ENCODE peak calls at places on chromosome 5, in six cellular contexts. One of them, this sample, is unnamed.

GRCh38 chr5:17732351-17732923 is 98.2 kb downstream of the TAF11L14 start:
- DNase-seq in heart right ventricle: no peak
- DNase-seq in H4: no peak
- DNase-seq in activated T-cell treated with anti-CD3 and anti-CD28 coated beads, Interleukin-2, amount 50 U/mL, for 72 hours: no peak
- DNase-seq in skeletal muscle cell: no peak
- DNase-seq in activated CD8-positive, alpha-beta memory T cell treated with anti-CD3 and anti-CD28 coated beads for 4 hours: no peak
- DNase-seq in this sample: no peak

GRCh38 chr5:128770907-128771306 is 194.4 kb upstream of the SLC27A6 start:
- DNase-seq in skeletal muscle cell: no peak
- DNase-seq in activated T-cell treated with anti-CD3 and anti-CD28 coated beads, Interleukin-2, amount 50 U/mL, for 72 hours: no peak
- DNase-seq in heart right ventricle: no peak
- DNase-seq in H4: no peak
- DNase-seq in activated CD8-positive, alpha-beta memory T cell treated with anti-CD3 and anti-CD28 coated beads for 4 hours: no peak
- DNase-seq in this sample: no peak

GRCh38 chr5:72511371-72512178 is 4.4 kb upstream of the ZNF366 start:
- DNase-seq in skeletal muscle cell: no peak
- DNase-seq in heart right ventricle: no peak
- DNase-seq in activated T-cell treated with anti-CD3 and anti-CD28 coated beads, Interleukin-2, amount 50 U/mL, for 72 hours: no peak
- DNase-seq in activated CD8-positive, alpha-beta memory T cell treated with anti-CD3 and anti-CD28 coated beads for 4 hours: no peak
- DNase-seq in H4: peak
- DNase-seq in this sample: no peak

GRCh38 chr5:52705720-52706119 is 82.0 kb upstream of the ITGA1 start:
- DNase-seq in activated CD8-positive, alpha-beta memory T cell treated with anti-CD3 and anti-CD28 coated beads for 4 hours: no peak
- DNase-seq in heart right ventricle: no peak
- DNase-seq in H4: no peak
- DNase-seq in skeletal muscle cell: no peak
- DNase-seq in activated T-cell treated with anti-CD3 and anti-CD28 coated beads, Interleukin-2, amount 50 U/mL, for 72 hours: no peak
- DNase-seq in this sample: no peak

GRCh38 chr5:79561525-79561893 is 47.6 kb upstream of the HOMER1 start:
- DNase-seq in heart right ventricle: no peak
- DNase-seq in activated T-cell treated with anti-CD3 and anti-CD28 coated beads, Interleukin-2, amount 50 U/mL, for 72 hours: peak
- DNase-seq in skeletal muscle cell: no peak
- DNase-seq in activated CD8-positive, alpha-beta memory T cell treated with anti-CD3 and anti-CD28 coated beads for 4 hours: no peak
- DNase-seq in H4: no peak
- DNase-seq in this sample: no peak

GRCh38 chr5:153895266-153895665 is 143.4 kb downstream of the FAM114A2 start:
- DNase-seq in skeletal muscle cell: no peak
- DNase-seq in activated CD8-positive, alpha-beta memory T cell treated with anti-CD3 and anti-CD28 coated beads for 4 hours: no peak
- DNase-seq in H4: no peak
- DNase-seq in activated T-cell treated with anti-CD3 and anti-CD28 coated beads, Interleukin-2, amount 50 U/mL, for 72 hours: no peak
- DNase-seq in heart right ventricle: no peak
- DNase-seq in this sample: no peak

GRCh38 chr5:8756498-8757084 is 789.3 kb downstream of the SEMA5A start:
- DNase-seq in heart right ventricle: no peak
- DNase-seq in activated T-cell treated with anti-CD3 and anti-CD28 coated beads, Interleukin-2, amount 50 U/mL, for 72 hours: peak
- DNase-seq in H4: peak
- DNase-seq in skeletal muscle cell: peak
- DNase-seq in activated CD8-positive, alpha-beta memory T cell treated with anti-CD3 and anti-CD28 coated beads for 4 hours: no peak
- DNase-seq in this sample: no peak

GRCh38 chr5:179668404-179668803 is 12.4 kb downstream of the CBY3 start:
- DNase-seq in activated CD8-positive, alpha-beta memory T cell treated with anti-CD3 and anti-CD28 coated beads for 4 hours: no peak
- DNase-seq in heart right ventricle: no peak
- DNase-seq in activated T-cell treated with anti-CD3 and anti-CD28 coated beads, Interleukin-2, amount 50 U/mL, for 72 hours: peak
- DNase-seq in H4: peak
- DNase-seq in skeletal muscle cell: no peak
- DNase-seq in this sample: peak

GRCh38 chr5:142540774-142541466 is 145.0 kb downstream of the FGF1 start:
- DNase-seq in heart right ventricle: peak
- DNase-seq in H4: no peak
- DNase-seq in activated CD8-positive, alpha-beta memory T cell treated with anti-CD3 and anti-CD28 coated beads for 4 hours: no peak
- DNase-seq in skeletal muscle cell: peak
- DNase-seq in activated T-cell treated with anti-CD3 and anti-CD28 coated beads, Interleukin-2, amount 50 U/mL, for 72 hours: no peak
- DNase-seq in this sample: peak

GRCh38 chr5:88488566-88488965 is 219.9 kb upstream of the TMEM161B start:
- DNase-seq in activated CD8-positive, alpha-beta memory T cell treated with anti-CD3 and anti-CD28 coated beads for 4 hours: no peak
- DNase-seq in heart right ventricle: no peak
- DNase-seq in H4: no peak
- DNase-seq in skeletal muscle cell: no peak
- DNase-seq in activated T-cell treated with anti-CD3 and anti-CD28 coated beads, Interleukin-2, amount 50 U/mL, for 72 hours: no peak
- DNase-seq in this sample: no peak

GRCh38 chr5:60883229-60883628 is 39.2 kb upstream of the ELOVL7 start:
- DNase-seq in activated T-cell treated with anti-CD3 and anti-CD28 coated beads, Interleukin-2, amount 50 U/mL, for 72 hours: no peak
- DNase-seq in H4: no peak
- DNase-seq in heart right ventricle: no peak
- DNase-seq in activated CD8-positive, alpha-beta memory T cell treated with anti-CD3 and anti-CD28 coated beads for 4 hours: no peak
- DNase-seq in skeletal muscle cell: no peak
- DNase-seq in this sample: no peak

GRCh38 chr5:136141561-136141960 is 8.9 kb downstream of the SMAD5 start:
- DNase-seq in heart right ventricle: no peak
- DNase-seq in H4: no peak
- DNase-seq in skeletal muscle cell: no peak
- DNase-seq in activated CD8-positive, alpha-beta memory T cell treated with anti-CD3 and anti-CD28 coated beads for 4 hours: no peak
- DNase-seq in activated T-cell treated with anti-CD3 and anti-CD28 coated beads, Interleukin-2, amount 50 U/mL, for 72 hours: no peak
- DNase-seq in this sample: no peak

GRCh38 chr5:55004728-55005127 is 19.3 kb upstream of the GZMK start:
- DNase-seq in activated T-cell treated with anti-CD3 and anti-CD28 coated beads, Interleukin-2, amount 50 U/mL, for 72 hours: no peak
- DNase-seq in activated CD8-positive, alpha-beta memory T cell treated with anti-CD3 and anti-CD28 coated beads for 4 hours: no peak
- DNase-seq in H4: no peak
- DNase-seq in heart right ventricle: no peak
- DNase-seq in skeletal muscle cell: peak
- DNase-seq in this sample: no peak

GRCh38 chr5:77881528-77881927 is 105.4 kb upstream of the TBCA start:
- DNase-seq in heart right ventricle: no peak
- DNase-seq in activated T-cell treated with anti-CD3 and anti-CD28 coated beads, Interleukin-2, amount 50 U/mL, for 72 hours: no peak
- DNase-seq in activated CD8-positive, alpha-beta memory T cell treated with anti-CD3 and anti-CD28 coated beads for 4 hours: no peak
- DNase-seq in H4: no peak
- DNase-seq in skeletal muscle cell: no peak
- DNase-seq in this sample: no peak

GRCh38 chr5:176364765-176365662 is at the start of gene ARL10:
- DNase-seq in activated CD8-positive, alpha-beta memory T cell treated with anti-CD3 and anti-CD28 coated beads for 4 hours: peak
- DNase-seq in H4: no peak
- DNase-seq in activated T-cell treated with anti-CD3 and anti-CD28 coated beads, Interleukin-2, amount 50 U/mL, for 72 hours: peak
- DNase-seq in skeletal muscle cell: peak
- DNase-seq in heart right ventricle: peak
- DNase-seq in this sample: no peak

GRCh38 chr5:61298580-61298979 is 33.5 kb upstream of the ZSWIM6 start:
- DNase-seq in skeletal muscle cell: no peak
- DNase-seq in activated T-cell treated with anti-CD3 and anti-CD28 coated beads, Interleukin-2, amount 50 U/mL, for 72 hours: no peak
- DNase-seq in activated CD8-positive, alpha-beta memory T cell treated with anti-CD3 and anti-CD28 coated beads for 4 hours: no peak
- DNase-seq in H4: no peak
- DNase-seq in heart right ventricle: no peak
- DNase-seq in this sample: no peak

GRCh38 chr5:74682636-74683035 is 2.4 kb upstream of the HEXB start:
- DNase-seq in activated T-cell treated with anti-CD3 and anti-CD28 coated beads, Interleukin-2, amount 50 U/mL, for 72 hours: no peak
- DNase-seq in skeletal muscle cell: no peak
- DNase-seq in H4: no peak
- DNase-seq in activated CD8-positive, alpha-beta memory T cell treated with anti-CD3 and anti-CD28 coated beads for 4 hours: no peak
- DNase-seq in heart right ventricle: no peak
- DNase-seq in this sample: no peak

GRCh38 chr5:87829214-87829551 is 416.5 kb upstream of the CCNH start:
- DNase-seq in activated CD8-positive, alpha-beta memory T cell treated with anti-CD3 and anti-CD28 coated beads for 4 hours: no peak
- DNase-seq in heart right ventricle: peak
- DNase-seq in skeletal muscle cell: peak
- DNase-seq in activated T-cell treated with anti-CD3 and anti-CD28 coated beads, Interleukin-2, amount 50 U/mL, for 72 hours: no peak
- DNase-seq in H4: peak
- DNase-seq in this sample: no peak

GRCh38 chr5:172564187-172564586 is 76.9 kb upstream of the NEURL1B start:
- DNase-seq in activated CD8-positive, alpha-beta memory T cell treated with anti-CD3 and anti-CD28 coated beads for 4 hours: no peak
- DNase-seq in activated T-cell treated with anti-CD3 and anti-CD28 coated beads, Interleukin-2, amount 50 U/mL, for 72 hours: no peak
- DNase-seq in H4: no peak
- DNase-seq in heart right ventricle: no peak
- DNase-seq in skeletal muscle cell: no peak
- DNase-seq in this sample: no peak

GRCh38 chr5:31096238-31096865 is 97.1 kb upstream of the CDH6 start:
- DNase-seq in H4: peak
- DNase-seq in activated CD8-positive, alpha-beta memory T cell treated with anti-CD3 and anti-CD28 coated beads for 4 hours: no peak
- DNase-seq in skeletal muscle cell: no peak
- DNase-seq in heart right ventricle: no peak
- DNase-seq in activated T-cell treated with anti-CD3 and anti-CD28 coated beads, Interleukin-2, amount 50 U/mL, for 72 hours: no peak
- DNase-seq in this sample: no peak

GRCh38 chr5:75337366-75338021 is 474 bp downstream of the HMGCR start:
- DNase-seq in skeletal muscle cell: no peak
- DNase-seq in H4: peak
- DNase-seq in activated CD8-positive, alpha-beta memory T cell treated with anti-CD3 and anti-CD28 coated beads for 4 hours: no peak
- DNase-seq in activated T-cell treated with anti-CD3 and anti-CD28 coated beads, Interleukin-2, amount 50 U/mL, for 72 hours: peak
- DNase-seq in heart right ventricle: no peak
- DNase-seq in this sample: no peak

GRCh38 chr5:10420468-10420867 is 21.2 kb upstream of the ROPN1L start:
- DNase-seq in heart right ventricle: no peak
- DNase-seq in H4: no peak
- DNase-seq in skeletal muscle cell: no peak
- DNase-seq in activated CD8-positive, alpha-beta memory T cell treated with anti-CD3 and anti-CD28 coated beads for 4 hours: no peak
- DNase-seq in activated T-cell treated with anti-CD3 and anti-CD28 coated beads, Interleukin-2, amount 50 U/mL, for 72 hours: no peak
- DNase-seq in this sample: no peak

GRCh38 chr5:33894566-33894965 is 2.8 kb upstream of the ADAMTS12 start:
- DNase-seq in heart right ventricle: no peak
- DNase-seq in activated CD8-positive, alpha-beta memory T cell treated with anti-CD3 and anti-CD28 coated beads for 4 hours: no peak
- DNase-seq in activated T-cell treated with anti-CD3 and anti-CD28 coated beads, Interleukin-2, amount 50 U/mL, for 72 hours: no peak
- DNase-seq in skeletal muscle cell: peak
- DNase-seq in H4: peak
- DNase-seq in this sample: no peak

GRCh38 chr5:6823996-6824395 is 110.8 kb downstream of the TENT4A start:
- DNase-seq in heart right ventricle: no peak
- DNase-seq in activated CD8-positive, alpha-beta memory T cell treated with anti-CD3 and anti-CD28 coated beads for 4 hours: no peak
- DNase-seq in skeletal muscle cell: no peak
- DNase-seq in activated T-cell treated with anti-CD3 and anti-CD28 coated beads, Interleukin-2, amount 50 U/mL, for 72 hours: no peak
- DNase-seq in H4: no peak
- DNase-seq in this sample: no peak

GRCh38 chr5:17248999-17249634 is 31.7 kb downstream of the BASP1 start:
- DNase-seq in activated CD8-positive, alpha-beta memory T cell treated with anti-CD3 and anti-CD28 coated beads for 4 hours: no peak
- DNase-seq in activated T-cell treated with anti-CD3 and anti-CD28 coated beads, Interleukin-2, amount 50 U/mL, for 72 hours: no peak
- DNase-seq in H4: peak
- DNase-seq in skeletal muscle cell: peak
- DNase-seq in heart right ventricle: no peak
- DNase-seq in this sample: peak

GRCh38 chr5:41193462-41194166 is 19.7 kb downstream of the C6 start:
- DNase-seq in heart right ventricle: peak
- DNase-seq in H4: peak
- DNase-seq in activated T-cell treated with anti-CD3 and anti-CD28 coated beads, Interleukin-2, amount 50 U/mL, for 72 hours: no peak
- DNase-seq in activated CD8-positive, alpha-beta memory T cell treated with anti-CD3 and anti-CD28 coated beads for 4 hours: no peak
- DNase-seq in skeletal muscle cell: peak
- DNase-seq in this sample: no peak

GRCh38 chr5:16809816-16810502 is 126.1 kb downstream of the MYO10 start:
- DNase-seq in skeletal muscle cell: peak
- DNase-seq in H4: peak
- DNase-seq in activated CD8-positive, alpha-beta memory T cell treated with anti-CD3 and anti-CD28 coated beads for 4 hours: no peak
- DNase-seq in activated T-cell treated with anti-CD3 and anti-CD28 coated beads, Interleukin-2, amount 50 U/mL, for 72 hours: no peak
- DNase-seq in heart right ventricle: peak
- DNase-seq in this sample: peak

GRCh38 chr5:142821733-142822487 is 51.7 kb downstream of the ARHGAP26 start:
- DNase-seq in H4: peak
- DNase-seq in skeletal muscle cell: peak
- DNase-seq in activated T-cell treated with anti-CD3 and anti-CD28 coated beads, Interleukin-2, amount 50 U/mL, for 72 hours: peak
- DNase-seq in activated CD8-positive, alpha-beta memory T cell treated with anti-CD3 and anti-CD28 coated beads for 4 hours: no peak
- DNase-seq in heart right ventricle: no peak
- DNase-seq in this sample: peak

GRCh38 chr5:133381571-133382365 is 230.6 kb downstream of the FSTL4 start:
- DNase-seq in skeletal muscle cell: no peak
- DNase-seq in activated T-cell treated with anti-CD3 and anti-CD28 coated beads, Interleukin-2, amount 50 U/mL, for 72 hours: no peak
- DNase-seq in H4: no peak
- DNase-seq in activated CD8-positive, alpha-beta memory T cell treated with anti-CD3 and anti-CD28 coated beads for 4 hours: no peak
- DNase-seq in heart right ventricle: no peak
- DNase-seq in this sample: no peak

GRCh38 chr5:160054047-160054446 is 45.1 kb downstream of the TTC1 start:
- DNase-seq in heart right ventricle: no peak
- DNase-seq in activated T-cell treated with anti-CD3 and anti-CD28 coated beads, Interleukin-2, amount 50 U/mL, for 72 hours: no peak
- DNase-seq in skeletal muscle cell: no peak
- DNase-seq in activated CD8-positive, alpha-beta memory T cell treated with anti-CD3 and anti-CD28 coated beads for 4 hours: no peak
- DNase-seq in H4: no peak
- DNase-seq in this sample: no peak

GRCh38 chr5:88690619-88691560 is 192.1 kb downstream of the MEF2C start:
- DNase-seq in activated T-cell treated with anti-CD3 and anti-CD28 coated beads, Interleukin-2, amount 50 U/mL, for 72 hours: peak
- DNase-seq in heart right ventricle: peak
- DNase-seq in H4: peak
- DNase-seq in skeletal muscle cell: no peak
- DNase-seq in activated CD8-positive, alpha-beta memory T cell treated with anti-CD3 and anti-CD28 coated beads for 4 hours: peak
- DNase-seq in this sample: no peak

GRCh38 chr5:141475625-141476131 is at the start of gene PCDHGC3:
- DNase-seq in H4: peak
- DNase-seq in activated T-cell treated with anti-CD3 and anti-CD28 coated beads, Interleukin-2, amount 50 U/mL, for 72 hours: peak
- DNase-seq in skeletal muscle cell: peak
- DNase-seq in heart right ventricle: peak
- DNase-seq in activated CD8-positive, alpha-beta memory T cell treated with anti-CD3 and anti-CD28 coated beads for 4 hours: no peak
- DNase-seq in this sample: peak